ENCODE peak calls at places on chromosome 1, in four cellular contexts. V, D, W and L are unnamed samples.

GRCh38 chr1:2860476-2861142 is 59.1 kb upstream of the TTC34 start:
- DNase-seq in V (no peak), D (no peak), W (no peak), L (no peak)

GRCh38 chr1:225480825-225481434 is 53.1 kb upstream of the LBR start:
- DNase-seq in V (no peak), D (peak; percentile 60), W (peak; percentile 39), L (no peak)

GRCh38 chr1:39852214-39852791 is 31.0 kb downstream of the TRIT1 start:
- DNase-seq in V (no peak), D (no peak), W (no peak), L (no peak)

GRCh38 chr1:244151558-244151957 is 100.5 kb downstream of the ZBTB18 start:
- DNase-seq in V (no peak), D (no peak), W (no peak), L (no peak)

GRCh38 chr1:109923946-109924275 is 13.3 kb downstream of the CSF1 start:
- DNase-seq in V (no peak), D (no peak), W (no peak), L (no peak)

GRCh38 chr1:21896652-21897532 is 40.2 kb downstream of the HSPG2 start:
- DNase-seq in V (no peak), D (no peak), W (no peak), L (no peak)

GRCh38 chr1:165355977-165356811 is at the start of gene LMX1A:
- DNase-seq in V (no peak), D (peak; percentile 24), W (no peak), L (no peak)

GRCh38 chr1:12097321-12097720 is 34.2 kb downstream of the TNFRSF8 start:
- DNase-seq in V (no peak), D (no peak), W (no peak), L (no peak)

GRCh38 chr1:34709547-34709946 is 45.3 kb upstream of the GJB5 start:
- DNase-seq in V (no peak), D (peak; percentile 26), W (no peak), L (no peak)

GRCh38 chr1:38047603-38048146 is 1.1 kb upstream of the POU3F1 start:
- DNase-seq in V (no peak), D (peak; percentile 37), W (no peak), L (no peak)

GRCh38 chr1:16888806-16889178 is 7.0 kb upstream of the RNU1-2 start:
- DNase-seq in V (no peak), D (no peak), W (no peak), L (no peak)

GRCh38 chr1:245241506-245242130 is 86.8 kb downstream of the KIF26B start:
- DNase-seq in V (no peak), D (no peak), W (no peak), L (no peak)

GRCh38 chr1:178945763-178946266 is 74.9 kb upstream of the ANGPTL1 start:
- DNase-seq in V (no peak), D (no peak), W (no peak), L (no peak)

GRCh38 chr1:217062566-217062965 is 339.3 kb upstream of the ESRRG start:
- DNase-seq in V (no peak), D (no peak), W (no peak), L (no peak)

GRCh38 chr1:43557744-43558245 is 27.1 kb downstream of the PTPRF start:
- DNase-seq in V (no peak), D (no peak), W (no peak), L (no peak)

GRCh38 chr1:232184561-232185530 is 445.1 kb downstream of the SIPA1L2 start:
- DNase-seq in V (no peak), D (no peak), W (no peak), L (no peak)

GRCh38 chr1:95370671-95370992 is 136.6 kb downstream of the RWDD3 start:
- DNase-seq in V (no peak), D (no peak), W (no peak), L (no peak)

GRCh38 chr1:5743435-5744095 is 248.7 kb downstream of the NPHP4 start:
- DNase-seq in V (no peak), D (no peak), W (no peak), L (no peak)

GRCh38 chr1:59765036-59765730 is 49.6 kb upstream of the HOOK1 start:
- DNase-seq in V (no peak), D (no peak), W (no peak), L (no peak)

GRCh38 chr1:15099441-15100137 is 54.0 kb upstream of the TMEM51 start:
- DNase-seq in V (no peak), D (no peak), W (no peak), L (no peak)

GRCh38 chr1:162663589-162664030 is 31.3 kb downstream of the DDR2 start:
- DNase-seq in V (no peak), D (no peak), W (no peak), L (no peak)

GRCh38 chr1:168081373-168082007 is 55.2 kb downstream of the GPR161 start:
- DNase-seq in V (no peak), D (no peak), W (no peak), L (no peak)

GRCh38 chr1:93722081-93723031 is 40.7 kb upstream of the BCAR3 start:
- DNase-seq in V (no peak), D (no peak), W (no peak), L (no peak)

GRCh38 chr1:86704456-86704971 is at the start of gene SH3GLB1:
- DNase-seq in V (peak; percentile 80), D (peak; percentile 87), W (peak; percentile 84), L (peak; percentile 88)

GRCh38 chr1:79089946-79090345 is 83.4 kb upstream of the ADGRL4 start:
- DNase-seq in V (no peak), D (no peak), W (no peak), L (no peak)

GRCh38 chr1:174197088-174197487 is 37.8 kb downstream of the RABGAP1L start:
- DNase-seq in V (no peak), D (no peak), W (no peak), L (no peak)

DNA sequence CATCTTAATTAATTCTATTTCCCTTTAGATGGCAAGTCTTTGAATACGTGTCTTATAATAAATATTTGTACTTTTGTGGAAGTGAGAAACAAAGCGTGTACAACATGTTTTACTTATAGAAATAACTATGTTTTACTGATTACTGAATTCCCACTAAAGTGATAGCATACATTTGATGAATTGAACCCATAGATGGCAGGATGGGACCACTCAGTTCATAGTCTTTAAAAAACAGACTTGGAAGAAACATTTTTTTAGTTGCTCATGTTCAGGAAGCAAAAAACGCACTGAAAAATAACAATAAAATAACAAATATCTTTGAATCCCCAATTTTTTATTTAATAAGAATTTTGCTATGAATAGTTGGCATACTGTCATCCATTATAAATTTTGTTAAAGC is 507.1 kb upstream of the ZRANB2 start:
- DNase-seq in V (no peak), D (no peak), W (no peak), L (no peak)
- TF ChIP-seq CTCF in V (no peak), D (peak; percentile 41), W (no peak), L (no peak)

DNA sequence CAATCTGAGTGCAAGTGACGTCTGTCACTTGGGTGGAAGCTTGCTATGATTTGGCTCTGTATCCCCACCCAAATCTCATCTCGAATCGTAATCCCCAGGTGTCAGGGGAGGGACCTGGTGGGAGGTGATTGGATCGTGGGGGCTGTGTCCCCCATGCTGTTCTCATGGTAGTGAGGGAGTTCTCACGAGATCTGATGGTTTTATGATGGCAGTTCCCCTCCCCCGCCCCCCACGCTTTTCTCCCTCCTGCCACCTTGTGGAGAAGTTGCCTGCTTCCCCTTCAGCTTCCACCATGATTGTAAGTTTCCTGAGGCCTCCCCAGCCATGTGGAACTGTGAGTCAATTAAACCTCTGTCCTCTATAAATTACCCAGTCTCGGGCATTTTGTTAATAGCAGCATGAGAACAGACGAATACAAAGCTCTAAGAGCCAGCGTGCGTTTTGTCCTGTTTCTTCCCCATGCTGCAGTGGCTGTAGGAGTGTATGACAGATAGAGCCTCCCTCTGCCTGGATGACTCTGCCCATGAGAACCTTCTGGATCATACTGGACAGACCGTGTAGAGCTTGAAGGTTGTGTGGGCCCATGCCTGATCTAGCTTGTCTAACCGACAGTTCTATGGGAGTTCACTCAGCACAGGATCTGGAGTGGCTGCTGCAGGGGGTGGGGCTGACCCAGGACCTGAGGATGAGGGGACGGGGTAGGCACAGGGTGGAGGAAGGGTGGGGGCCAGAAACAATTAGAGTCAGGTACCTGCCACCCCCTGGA is 139.7 kb upstream of the ERRFI1 start:
- DNase-seq in V (no peak), D (no peak), W (no peak), L (no peak)
- TF ChIP-seq CTCF in V (no peak), D (peak; percentile 30), W (no peak), L (no peak)

DNA sequence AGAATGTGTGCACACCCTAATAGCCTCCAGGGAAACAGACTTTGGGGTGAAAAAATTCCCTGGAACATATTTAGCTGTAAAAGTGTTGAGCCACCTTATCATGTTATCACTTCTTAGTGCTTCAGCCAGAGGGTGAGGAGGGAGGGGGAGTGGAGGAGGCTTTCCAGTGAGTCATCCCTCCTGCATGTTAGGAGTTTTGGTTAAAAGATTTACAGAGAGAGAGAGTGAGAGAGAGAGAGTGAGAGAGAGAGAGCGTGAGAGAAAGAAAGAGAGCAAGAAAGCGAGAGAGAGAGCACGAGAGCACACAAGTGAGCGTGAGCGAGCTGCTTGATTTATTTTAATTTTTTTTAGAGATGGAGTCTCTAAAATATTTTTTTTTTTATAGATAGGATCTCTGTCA is 13.5 kb upstream of the CACNA1E start:
- DNase-seq in V (no peak), D (no peak), W (no peak), L (no peak)
- TF ChIP-seq CTCF in V (no peak), D (no peak), W (no peak), L (no peak)

DNA sequence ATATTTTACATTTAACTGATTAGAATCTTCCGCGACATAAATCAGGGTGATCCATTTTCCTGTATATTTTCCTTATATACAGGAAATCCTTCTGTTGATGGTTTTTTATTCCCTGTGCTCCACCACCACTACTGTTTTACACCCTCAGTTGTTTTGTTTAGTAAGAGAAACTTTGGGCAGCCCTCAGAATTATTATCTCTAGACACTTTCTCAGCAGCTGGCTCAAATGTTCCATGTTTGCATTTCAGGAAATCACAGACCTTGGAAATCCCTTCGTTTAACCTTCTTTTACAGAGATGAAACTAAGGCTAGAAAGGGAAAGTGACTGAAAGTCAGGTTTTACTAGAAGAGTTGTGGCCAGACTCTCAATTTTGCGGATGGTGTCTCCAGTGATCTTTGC is 15.2 kb downstream of the ZNF697 start:
- DNase-seq in V (no peak), D (no peak), W (no peak), L (no peak)
- TF ChIP-seq CTCF in V (no peak), D (no peak), W (no peak), L (no peak)

GRCh38 chr1:180248731-180249681 is 18.9 kb downstream of the LHX4 start:
- DNase-seq in V (no peak), D (no peak), W (no peak), L (no peak)
- TF ChIP-seq CTCF in V (no peak), D (no peak), W (no peak), L (no peak)

DNA sequence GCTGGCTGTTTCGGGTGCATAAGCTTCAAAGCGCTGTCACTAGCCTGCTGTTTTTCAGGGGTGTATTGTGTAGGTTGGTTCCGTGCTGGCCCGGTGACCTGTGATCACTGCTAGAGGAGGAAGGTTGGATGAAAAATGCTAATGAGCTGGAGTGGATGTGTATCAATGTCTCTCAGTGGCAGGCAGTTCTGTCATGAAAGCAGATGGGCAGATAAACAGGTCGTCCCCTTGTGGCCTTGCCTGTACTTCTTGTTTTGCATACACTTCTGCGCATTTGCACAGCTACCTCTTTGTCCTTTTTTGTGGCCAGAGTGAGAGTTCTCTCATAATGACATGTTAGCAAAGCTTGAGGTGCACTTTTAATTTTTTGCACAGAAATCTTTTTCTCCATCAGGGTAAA is 2.9 kb downstream of the SELENON start:
- DNase-seq in V (no peak), D (no peak), W (no peak), L (no peak)
- TF ChIP-seq CTCF in V (no peak), D (no peak), W (no peak), L (no peak)